ENCODE peak calls at places on chromosomes 12 and 14, in four cellular contexts. D is K562, U is GM12878, N is H1. M is an unnamed sample.

GRCh38 chr12:104865080-104865479 is 93.0 kb downstream of the SLC41A2 start:
- DNase-seq in D (no peak), U (peak; percentile 45), N (no peak), M (no peak)

GRCh38 chr14:37466623-37467088 is 128.4 kb downstream of the FOXA1 start:
- DNase-seq in N (no peak), U (no peak), D (no peak), M (peak; percentile 100)

GRCh38 chr12:104490850-104491249 is 34.1 kb downstream of the CHST11 start:
- DNase-seq in D (no peak), U (no peak), N (no peak), M (no peak)

GRCh38 chr12:57918182-57918581 is 23.2 kb upstream of the ATP23 start:
- DNase-seq in N (no peak), D (no peak), U (no peak), M (no peak)

GRCh38 chr12:102960766-102961487 is 3.5 kb downstream of the ASCL1 start:
- DNase-seq in U (no peak), D (no peak), N (no peak), M (no peak)

GRCh38 chr12:72323881-72324280 is 51.7 kb downstream of the TRHDE start:
- DNase-seq in U (no peak), D (no peak), N (no peak), M (no peak)

GRCh38 chr12:21764950-21765349 is 9.6 kb downstream of the KCNJ8 start:
- DNase-seq in U (no peak), D (no peak), N (no peak), M (no peak)

GRCh38 chr12:52614381-52615207 is 3.8 kb downstream of the KRT73 start:
- DNase-seq in U (no peak), D (no peak), N (peak; percentile 16), M (no peak)

GRCh38 chr14:64698899-64699298 is 5.3 kb upstream of the PLEKHG3 start:
- DNase-seq in N (no peak), U (no peak), D (no peak), M (no peak)

GRCh38 chr14:94088516-94088915 is 7.4 kb downstream of the IFI27L1 start:
- DNase-seq in D (no peak), U (no peak), N (no peak), M (no peak)

GRCh38 chr14:65864993-65865392 is 452.5 kb downstream of the FUT8 start:
- DNase-seq in N (no peak), D (no peak), U (no peak), M (no peak)

GRCh38 chr14:28756896-28757570 is 9.6 kb upstream of the FOXG1 start:
- DNase-seq in U (no peak), D (no peak), N (peak; percentile 58), M (peak; percentile 72)

GRCh38 chr12:66647034-66647691 is 31.7 kb downstream of the GRIP1 start:
- DNase-seq in N (no peak), U (no peak), D (no peak), M (no peak)

GRCh38 chr12:123767613-123768012 is 5.5 kb downstream of the DNAH10 start:
- DNase-seq in N (no peak), U (peak; percentile 78), D (no peak), M (no peak)

GRCh38 chr12:111363578-111363977 is 5.3 kb downstream of the PHETA1 start:
- DNase-seq in N (no peak), U (no peak), D (no peak), M (no peak)
- TF ChIP-seq GABPA in N (no peak), U (no peak), D (no peak), M (no peak)

GRCh38 chr12:70150230-70150629 is 93.0 kb upstream of the CNOT2 start:
- DNase-seq in D (no peak), N (no peak), U (no peak), M (no peak)

GRCh38 chr12:70154960-70155589 is 88.2 kb upstream of the CNOT2 start:
- DNase-seq in D (no peak), N (no peak), U (no peak), M (no peak)

GRCh38 chr12:70151993-70152392 is 91.2 kb upstream of the CNOT2 start:
- DNase-seq in N (no peak), U (no peak), D (peak; percentile 10), M (no peak)

GRCh38 chr12:70157099-70157498 is 86.1 kb upstream of the CNOT2 start:
- DNase-seq in D (no peak), U (no peak), N (no peak), M (no peak)

GRCh38 chr12:70154087-70154486 is 89.1 kb upstream of the CNOT2 start:
- DNase-seq in U (no peak), N (no peak), D (no peak), M (no peak)
- TF ChIP-seq SRF in U (no peak), N (no peak), D (no peak), M (no peak)

DNA sequence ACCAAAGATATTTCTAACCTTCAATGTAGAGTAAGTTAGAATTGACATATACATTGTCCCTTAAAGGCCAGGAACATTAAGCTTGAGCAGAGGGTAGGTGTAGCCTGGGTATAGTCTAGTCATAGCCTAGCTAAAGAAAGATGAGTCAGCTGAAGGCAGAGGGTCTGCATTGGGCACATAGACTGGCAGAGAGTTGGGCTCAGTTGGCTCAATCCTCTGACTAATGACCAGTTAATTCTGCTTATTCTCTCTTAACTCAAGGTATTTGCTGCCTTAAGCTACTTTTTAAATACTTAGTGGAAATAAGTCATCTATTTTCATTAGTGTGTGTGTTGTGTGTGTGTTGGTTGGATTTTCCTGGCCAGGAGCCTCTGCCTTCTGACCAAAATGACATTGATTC is 467.1 kb downstream of the RAD51B start:
- DNase-seq in D (no peak), N (no peak), U (no peak), M (no peak)
- TF ChIP-seq GABPA in D (no peak), N (no peak), U (no peak), M (no peak)

GRCh38 chr14:87629788-87630187 is 363.2 kb downstream of the GALC start:
- DNase-seq in N (no peak), D (no peak), U (no peak), M (no peak)
- TF ChIP-seq SRF in N (no peak), D (no peak), U (no peak), M (no peak)

GRCh38 chr12:132171293-132171967 is 27.2 kb downstream of the NOC4L start:
- DNase-seq in U (no peak), N (no peak), D (no peak), M (no peak)

GRCh38 chr12:132170637-132171292 is 26.5 kb downstream of the NOC4L start:
- DNase-seq in D (no peak), N (no peak), U (no peak), M (no peak)

GRCh38 chr12:132169376-132169775 is 25.1 kb downstream of the NOC4L start:
- DNase-seq in N (no peak), D (no peak), U (no peak), M (no peak)

GRCh38 chr12:132168311-132169031 is 24.2 kb downstream of the NOC4L start:
- DNase-seq in U (no peak), D (no peak), N (no peak), M (no peak)

DNA sequence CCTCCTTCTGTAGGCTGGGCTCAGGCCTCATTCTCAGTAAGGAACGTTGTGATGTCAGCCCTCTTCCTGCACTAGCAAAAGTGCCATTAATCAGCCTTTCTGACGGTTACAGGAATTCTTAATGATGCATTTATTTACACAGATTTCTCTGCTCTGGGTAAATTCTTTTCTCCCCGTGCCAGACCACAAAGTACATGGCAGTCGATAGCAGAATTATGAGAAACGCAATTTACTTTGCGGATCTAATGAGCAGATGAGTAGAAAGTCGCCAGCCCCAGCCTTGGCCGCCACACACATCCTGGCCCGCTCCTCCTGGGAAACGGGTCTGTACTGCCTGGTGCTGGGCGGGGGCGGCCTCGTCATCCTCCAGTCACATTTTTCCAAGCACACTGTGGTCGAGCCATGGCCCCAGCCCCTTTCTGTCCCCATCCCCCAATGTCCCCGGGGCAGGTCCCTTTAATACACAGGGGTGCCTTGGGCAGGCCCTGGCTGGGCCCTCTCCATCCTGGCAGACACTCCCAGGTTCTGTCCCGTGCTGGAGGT is 25.9 kb downstream of the NOC4L start:
- DNase-seq in U (no peak), N (no peak), D (no peak), M (no peak)
- TF ChIP-seq GABPA in U (no peak), N (no peak), D (no peak), M (no peak)

GRCh38 chr12:101174576-101174975 is 35.5 kb downstream of the SLC5A8 start:
- DNase-seq in N (no peak), U (no peak), D (no peak), M (no peak)

GRCh38 chr12:101168000-101168399 is 42.0 kb downstream of the SLC5A8 start:
- DNase-seq in U (no peak), N (no peak), D (no peak), M (no peak)

GRCh38 chr12:101166866-101167265 is 43.2 kb downstream of the SLC5A8 start:
- DNase-seq in U (no peak), N (no peak), D (no peak), M (no peak)

GRCh38 chr12:101173197-101173749 is 36.8 kb downstream of the SLC5A8 start:
- DNase-seq in U (no peak), D (no peak), N (no peak), M (no peak)

GRCh38 chr12:101172316-101172715 is 37.7 kb downstream of the SLC5A8 start:
- DNase-seq in U (no peak), N (peak; percentile 69), D (peak; percentile 27), M (peak; percentile 23)
- TF ChIP-seq SRF in U (no peak), N (no peak), D (no peak), M (no peak)

DNA sequence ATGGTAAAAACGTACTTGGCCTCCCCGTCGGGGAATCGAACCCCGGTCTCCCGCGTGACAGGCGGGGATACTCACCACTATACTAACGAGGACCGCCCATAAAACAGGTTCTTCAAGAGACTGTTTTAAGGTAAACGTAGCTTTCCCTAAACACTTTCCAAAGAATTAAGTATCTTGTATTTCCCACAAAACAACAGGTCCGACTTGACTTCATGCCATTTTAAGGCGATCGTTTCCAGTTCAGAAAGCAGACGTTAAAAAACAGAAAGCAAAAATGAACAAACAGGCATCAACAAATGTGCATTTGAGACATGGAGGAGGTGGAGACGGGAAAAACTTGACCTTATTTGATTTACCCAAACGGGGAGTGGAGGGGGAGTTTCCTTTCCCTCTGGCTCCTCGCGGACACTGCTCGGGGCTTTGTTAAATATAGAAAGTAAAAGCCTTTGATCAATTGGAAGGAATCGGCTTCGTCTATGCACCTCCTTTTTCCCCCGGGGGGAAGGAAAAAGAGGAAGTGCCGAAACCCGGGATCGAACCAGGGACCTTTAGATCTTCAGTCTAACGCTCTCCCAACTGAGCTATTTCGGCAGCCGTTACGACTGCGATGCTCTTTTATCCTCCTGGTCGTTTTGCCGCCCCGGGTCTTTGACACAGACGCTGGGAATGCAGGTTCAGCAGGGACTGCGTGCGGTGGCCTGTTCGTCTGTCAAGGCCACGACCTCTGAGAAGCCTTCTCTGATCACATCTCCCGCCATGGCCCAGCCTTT is 13.1 kb upstream of the UBC start:
- DNase-seq in U (peak; percentile 90), N (peak; percentile 99), D (peak; percentile 86), M (peak; percentile 85)
- TF ChIP-seq GABPA in U (peak; percentile 57), N (no peak), D (no peak), M (peak; percentile 26)